ENCODE peak calls at places on chromosomes 12 and 14, in seven cellular contexts. I is fibroblast of the aortic adventitia; R is gastrocnemius medialis; U is astrocyte; S is A172; A is activated naive CD8-positive, alpha-beta T cell treated with anti-CD3 and anti-CD28 coated beads, Interleukin-2, amount 10 ng/mL, durations not matched to agents 7 days and 5 days; P is hypothalamus. N is an unnamed sample.

GRCh38 chr14:31036552-31036951 is 10.4 kb upstream of the STRN3 start:
- DNase-seq in I (no peak), R (no peak), U (no peak), S (no peak), A (no peak), P (no peak), N (no peak)

GRCh38 chr14:101449114-101449513 is 112.2 kb upstream of the DIO3 start:
- DNase-seq in I (no peak), R (no peak), U (no peak), S (no peak), A (no peak), P (no peak), N (no peak)

GRCh38 chr14:55398679-55399078 is 13.0 kb downstream of the ATG14 start:
- DNase-seq in I (peak), R (peak), U (peak), S (peak), A (no peak), P (no peak), N (peak)

GRCh38 chr12:12883369-12884001 is 7.9 kb upstream of the GPRC5A start:
- DNase-seq in I (peak), R (no peak), U (peak), S (peak), A (no peak), P (no peak), N (no peak)

GRCh38 chr14:92456215-92457017 is 57.2 kb upstream of the RIN3 start:
- DNase-seq in I (peak), R (no peak), U (peak), S (peak), A (peak), P (no peak), N (peak)

GRCh38 chr12:115885040-115885439 is 392.5 kb downstream of the MED13L start:
- DNase-seq in I (no peak), R (no peak), U (no peak), S (no peak), A (no peak), P (no peak), N (no peak)

GRCh38 chr12:30874455-30875313 is 51.9 kb upstream of the TSPAN11 start:
- DNase-seq in I (no peak), R (no peak), U (no peak), S (no peak), A (no peak), P (no peak), N (no peak)

GRCh38 chr14:34620115-34620514 is 9.8 kb downstream of the SNX6 start:
- DNase-seq in I (no peak), R (no peak), U (no peak), S (no peak), A (no peak), P (no peak), N (no peak)

GRCh38 chr12:108571604-108572165 is 9.3 kb downstream of the ISCU start:
- DNase-seq in I (no peak), R (peak), U (no peak), S (no peak), A (no peak), P (no peak), N (no peak)

GRCh38 chr12:6341439-6342139 is at the start of gene TNFRSF1A:
- DNase-seq in I (peak), R (peak), U (peak), S (peak), A (peak), P (no peak), N (peak)

N was measured in AG10803.